ENCODE peak calls at places on chromosomes 5 and 9, in four cellular contexts. X is H1, U is HCT116, L is prostate gland. M is an unnamed sample.

GRCh38 chr9:33161011-33161588 is 6.0 kb downstream of the B4GALT1 start:
- DNase-seq in U (peak), X (no peak), L (peak), M (peak)

GRCh38 chr9:130980526-130980925 is 28.4 kb upstream of the LAMC3 start:
- DNase-seq in X (no peak), U (no peak), L (no peak), M (no peak)

GRCh38 chr5:145981612-145982571 is 45.5 kb downstream of the SH3RF2 start:
- DNase-seq in X (no peak), L (peak), U (no peak), M (peak)

GRCh38 chr5:129768715-129769114 is 20.8 kb downstream of the MINAR2 start:
- DNase-seq in U (no peak), X (no peak), L (no peak), M (no peak)

GRCh38 chr5:123505633-123506032 is 6.3 kb upstream of the CSNK1G3 start:
- DNase-seq in X (no peak), U (no peak), L (no peak), M (peak)

GRCh38 chr9:71884005-71884404 is 27.0 kb downstream of the ABHD17B start:
- DNase-seq in X (no peak), L (no peak), U (no peak), M (no peak)

GRCh38 chr9:89613912-89614311 is 9.1 kb downstream of the GADD45G start:
- DNase-seq in L (no peak), U (no peak), X (no peak), M (no peak)

GRCh38 chr5:75062925-75063531 is 10.7 kb upstream of the GCNT4 start:
- DNase-seq in L (no peak), U (no peak), X (no peak), M (no peak)

GRCh38 chr5:127143722-127144121 is 70.4 kb upstream of the C5orf63 start:
- DNase-seq in U (no peak), X (no peak), L (no peak), M (no peak)

GRCh38 chr9:35658144-35658893 is at the start of gene CCDC107:
- DNase-seq in L (peak), X (peak), U (no peak), M (peak)

GRCh38 chr5:91061094-91061493 is 322.0 kb downstream of the ARRDC3 start:
- DNase-seq in U (no peak), X (no peak), L (peak), M (no peak)

GRCh38 chr9:35827486-35827885 is 1.0 kb downstream of the FAM221B start:
- DNase-seq in L (no peak), X (no peak), U (no peak), M (no peak)

GRCh38 chr9:85577353-85577952 is 164.3 kb downstream of the AGTPBP1 start:
- DNase-seq in X (no peak), U (no peak), L (no peak), M (no peak)

GRCh38 chr5:94432499-94432898 is 185.9 kb downstream of the KIAA0825 start:
- DNase-seq in U (no peak), L (no peak), X (no peak), M (no peak)

GRCh38 chr5:128097781-128098180 is 14.2 kb downstream of the SLC12A2 start:
- DNase-seq in X (no peak), L (no peak), U (no peak), M (no peak)

GRCh38 chr9:37339945-37340344 is 82.6 kb upstream of the GRHPR start:
- DNase-seq in L (no peak), U (no peak), X (no peak), M (no peak)

GRCh38 chr5:131609774-131610173 is 25.3 kb downstream of the RAPGEF6 start:
- DNase-seq in U (no peak), L (no peak), X (no peak), M (no peak)

GRCh38 chr5:15683332-15683731 is 183.4 kb downstream of the FBXL7 start:
- DNase-seq in X (peak), U (no peak), L (no peak), M (no peak)

GRCh38 chr5:1042626-1043025 is 34.0 kb downstream of the NKD2 start:
- DNase-seq in U (no peak), X (no peak), L (no peak), M (no peak)

GRCh38 chr5:61768692-61769281 is 436.7 kb downstream of the ZSWIM6 start:
- DNase-seq in X (peak), L (no peak), U (peak), M (peak)

GRCh38 chr5:107468286-107468685 is 202.5 kb downstream of the EFNA5 start:
- DNase-seq in U (no peak), X (no peak), L (no peak), M (no peak)

GRCh38 chr9:126131066-126132010 is 195.3 kb upstream of the MVB12B start:
- DNase-seq in X (peak), L (peak), U (no peak), M (peak)

GRCh38 chr9:99973455-99973854 is 67.0 kb downstream of the STX17 start:
- DNase-seq in L (no peak), U (no peak), X (no peak), M (no peak)

GRCh38 chr5:55993013-55993412 is 1.8 kb downstream of the IL6ST start:
- DNase-seq in U (no peak), X (no peak), L (peak), M (no peak)

GRCh38 chr5:58505502-58505901 is 14.3 kb downstream of the GAPT start:
- DNase-seq in L (no peak), X (no peak), U (no peak), M (peak)

GRCh38 chr5:170826117-170826516 is 35.7 kb upstream of the RANBP17 start:
- DNase-seq in X (no peak), U (no peak), L (no peak), M (no peak)

GRCh38 chr5:176596689-176597416 is 13.1 kb downstream of the GPRIN1 start:
- DNase-seq in L (peak), U (no peak), X (peak), M (peak)

GRCh38 chr9:120386390-120387131 is 193.4 kb downstream of the CDK5RAP2 start:
- DNase-seq in L (peak), U (no peak), X (no peak), M (peak)

GRCh38 chr5:33939863-33940262 is 3.7 kb downstream of the RXFP3 start:
- DNase-seq in U (no peak), L (no peak), X (no peak), M (no peak)

GRCh38 chr9:626591-626990 is 214.9 kb upstream of the DMRT1 start:
- DNase-seq in X (no peak), U (no peak), L (no peak), M (no peak)

GRCh38 chr5:59564895-59565294 is 328.6 kb downstream of the PDE4D start:
- DNase-seq in U (no peak), L (no peak), X (no peak), M (no peak)

GRCh38 chr5:59565551-59565950 is 328.0 kb downstream of the PDE4D start:
- DNase-seq in L (no peak), U (no peak), X (no peak), M (no peak)

GRCh38 chr5:59559847-59560246 is 333.7 kb downstream of the PDE4D start:
- DNase-seq in X (no peak), L (no peak), U (no peak), M (no peak)

GRCh38 chr5:59560553-59560952 is 333.0 kb downstream of the PDE4D start:
- DNase-seq in U (no peak), X (no peak), L (no peak), M (no peak)

DNA sequence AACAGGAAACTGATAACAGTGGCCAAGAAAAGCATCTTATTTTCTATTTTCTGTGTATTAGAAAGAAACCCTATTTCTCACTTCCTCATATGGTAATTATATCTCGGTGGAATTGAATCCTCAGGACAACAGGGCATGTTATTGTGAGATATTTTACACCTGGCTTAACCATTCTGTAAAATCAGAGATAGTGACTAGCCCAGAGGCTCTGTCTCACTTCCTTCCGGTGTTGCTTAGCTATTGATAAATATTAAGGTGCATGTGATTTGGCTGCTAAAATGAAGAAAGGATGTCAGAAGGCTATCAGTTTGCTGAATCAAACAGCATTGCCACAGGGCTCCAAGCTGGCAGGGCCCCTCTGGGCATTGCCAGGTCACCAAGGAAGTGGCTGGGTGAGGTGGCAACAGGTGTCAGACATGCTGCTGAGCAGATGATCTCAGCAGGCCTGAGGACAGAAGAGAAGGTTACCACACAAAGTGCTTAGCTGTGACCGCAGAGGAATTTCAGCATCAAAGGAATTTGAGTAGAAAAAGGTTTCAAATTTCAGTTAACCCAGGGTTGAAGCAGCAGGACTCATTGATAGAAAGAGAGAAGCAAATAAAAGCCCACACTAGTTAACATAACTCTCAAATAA is 330.7 kb downstream of the PDE4D start:
- DNase-seq in U (no peak), X (no peak), L (no peak), M (peak)
- TF ChIP-seq POLR2AphosphoS5 in U (no peak), X (no peak), L (no peak), M (peak)

GRCh38 chr9:2230362-2230761 is 215.2 kb downstream of the SMARCA2 start:
- DNase-seq in X (no peak), L (no peak), U (no peak), M (no peak)
- TF ChIP-seq CTCF in X (no peak), L (no peak), U (no peak), M (no peak)

GRCh38 chr9:127785933-127786772 is at the start of gene CDK9:
- DNase-seq in U (peak), L (peak), X (peak), M (peak)
- TF ChIP-seq POLR2AphosphoS5 in U (peak), L (peak), X (no peak), M (peak)

GRCh38 chr5:135487839-135488514 is 35.8 kb upstream of the TIFAB start:
- DNase-seq in L (no peak), U (no peak), X (no peak), M (no peak)
- TF ChIP-seq CTCF in L (no peak), U (no peak), X (no peak), M (no peak)

DNA sequence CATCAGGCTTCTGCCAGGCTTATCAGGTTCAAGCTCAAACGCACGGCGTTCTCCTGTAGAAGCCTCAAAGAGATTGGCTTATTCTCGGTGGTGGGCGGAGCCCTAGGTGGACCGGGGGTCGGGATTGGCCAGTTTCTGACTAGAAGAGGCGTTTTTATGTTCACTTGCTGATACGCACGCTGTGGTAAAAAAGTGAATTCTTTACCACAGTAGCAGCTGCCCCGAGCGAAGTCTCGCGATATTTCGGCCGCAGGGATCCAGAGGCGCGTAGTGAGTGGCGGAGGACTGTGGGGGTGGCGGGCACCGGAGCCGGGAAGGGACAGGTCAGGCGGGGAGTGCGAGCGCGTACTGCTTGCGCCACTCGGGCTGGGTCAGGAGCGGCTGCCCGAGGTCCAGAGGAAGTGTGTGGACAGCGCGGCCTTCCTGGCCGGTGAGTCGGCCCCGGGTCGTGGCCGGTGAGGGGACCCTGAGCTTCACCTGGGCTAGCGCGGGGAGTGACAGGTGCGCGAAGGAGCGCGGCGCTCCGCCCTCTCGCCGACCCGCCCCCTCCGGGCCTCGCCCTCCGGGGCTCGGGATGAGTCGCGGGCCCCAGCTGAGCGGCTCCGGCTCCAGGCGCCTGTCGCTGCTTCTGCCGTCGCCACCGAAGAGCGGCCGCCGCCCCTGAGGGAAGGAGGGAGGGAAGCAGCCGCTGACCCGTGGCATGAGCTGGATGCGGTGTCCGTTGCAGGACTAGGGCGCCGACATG is at the start of gene DMXL1:
- DNase-seq in L (peak), X (peak), U (peak), M (peak)
- TF ChIP-seq POLR2AphosphoS5 in L (peak), X (peak), U (peak), M (peak)

GRCh38 chr9:91004484-91004883 is 202.9 kb downstream of the SYK start:
- DNase-seq in L (no peak), X (no peak), U (no peak), M (no peak)
- TF ChIP-seq CTCF in L (no peak), X (no peak), U (no peak), M (no peak)

M was measured in stomach.